ENCODE peak calls at places on chromosome 9, in six cellular contexts. One of them, this sample, is unnamed.

GRCh38 chr9:36431078-36431477 is 31.0 kb upstream of the RNF38 start:
- DNase-seq in SK-N-SH: no peak
- DNase-seq in HCT116: no peak
- DNase-seq in GM12878: no peak
- DNase-seq in H1: no peak
- DNase-seq in HepG2: no peak
- DNase-seq in this sample: no peak

GRCh38 chr9:134622896-134623407 is 18.7 kb upstream of the COL5A1 start:
- DNase-seq in SK-N-SH: no peak
- DNase-seq in GM12878: no peak
- DNase-seq in HCT116: no peak
- DNase-seq in H1: no peak
- DNase-seq in HepG2: no peak
- DNase-seq in this sample: no peak

GRCh38 chr9:36191290-36191645 is 547 bp downstream of the CLTA start:
- DNase-seq in H1: no peak
- DNase-seq in GM12878: no peak
- DNase-seq in SK-N-SH: no peak
- DNase-seq in HepG2: no peak
- DNase-seq in HCT116: no peak
- DNase-seq in this sample: no peak

GRCh38 chr9:130291474-130291873 is 25.9 kb downstream of the HMCN2 start:
- DNase-seq in H1: no peak
- DNase-seq in HepG2: no peak
- DNase-seq in HCT116: no peak
- DNase-seq in SK-N-SH: no peak
- DNase-seq in GM12878: no peak
- DNase-seq in this sample: no peak

GRCh38 chr9:116409659-116410058 is 256.1 kb downstream of the PAPPA start:
- DNase-seq in SK-N-SH: no peak
- DNase-seq in HepG2: no peak
- DNase-seq in HCT116: no peak
- DNase-seq in GM12878: no peak
- DNase-seq in H1: no peak
- DNase-seq in this sample: no peak

GRCh38 chr9:112754578-112754977 is 4.0 kb downstream of the SNX30 start:
- DNase-seq in H1: peak; percentile 23
- DNase-seq in HepG2: no peak
- DNase-seq in HCT116: peak; percentile 49
- DNase-seq in GM12878: no peak
- DNase-seq in SK-N-SH: no peak
- DNase-seq in this sample: no peak

GRCh38 chr9:25353783-25354182 is 324.5 kb downstream of the TUSC1 start:
- DNase-seq in HCT116: no peak
- DNase-seq in H1: no peak
- DNase-seq in GM12878: no peak
- DNase-seq in SK-N-SH: no peak
- DNase-seq in HepG2: no peak
- DNase-seq in this sample: no peak

GRCh38 chr9:68584110-68585033 is 43.7 kb upstream of the TMEM252 start:
- DNase-seq in HepG2: peak; percentile 79
- DNase-seq in SK-N-SH: peak; percentile 80
- DNase-seq in HCT116: peak; percentile 80
- DNase-seq in H1: peak; percentile 69
- DNase-seq in GM12878: peak; percentile 58
- DNase-seq in this sample: peak; percentile 92

GRCh38 chr9:131960805-131961495 is 118.7 kb downstream of the MED27 start:
- DNase-seq in HCT116: no peak
- DNase-seq in SK-N-SH: no peak
- DNase-seq in HepG2: no peak
- DNase-seq in H1: no peak
- DNase-seq in GM12878: no peak
- DNase-seq in this sample: no peak

GRCh38 chr9:2824054-2824453 is 19.8 kb downstream of the PUM3 start:
- DNase-seq in HepG2: no peak
- DNase-seq in HCT116: no peak
- DNase-seq in SK-N-SH: no peak
- DNase-seq in H1: no peak
- DNase-seq in GM12878: no peak
- DNase-seq in this sample: no peak

GRCh38 chr9:2826291-2826690 is 17.6 kb downstream of the PUM3 start:
- DNase-seq in H1: no peak
- DNase-seq in SK-N-SH: no peak
- DNase-seq in HCT116: no peak
- DNase-seq in GM12878: no peak
- DNase-seq in HepG2: no peak
- DNase-seq in this sample: no peak

GRCh38 chr9:2821855-2822254 is 22.0 kb downstream of the PUM3 start:
- DNase-seq in SK-N-SH: no peak
- DNase-seq in GM12878: no peak
- DNase-seq in HCT116: no peak
- DNase-seq in HepG2: no peak
- DNase-seq in H1: no peak
- DNase-seq in this sample: no peak

GRCh38 chr9:2819165-2819564 is 24.7 kb downstream of the PUM3 start:
- DNase-seq in HCT116: no peak
- DNase-seq in H1: no peak
- DNase-seq in SK-N-SH: no peak
- DNase-seq in HepG2: no peak
- DNase-seq in GM12878: no peak
- DNase-seq in this sample: no peak

GRCh38 chr9:2824564-2824963 is 19.3 kb downstream of the PUM3 start:
- DNase-seq in GM12878: no peak
- DNase-seq in SK-N-SH: peak; percentile 24
- DNase-seq in HepG2: no peak
- DNase-seq in HCT116: no peak
- DNase-seq in H1: no peak
- DNase-seq in this sample: no peak
- TF ChIP-seq CTCF in GM12878: no peak
- TF ChIP-seq CTCF in SK-N-SH: peak; percentile 26
- TF ChIP-seq CTCF in HepG2: peak; percentile 46
- TF ChIP-seq CTCF in HCT116: peak; percentile 52
- TF ChIP-seq CTCF in H1: peak; percentile 93
- TF ChIP-seq CTCF in this sample: no peak

GRCh38 chr9:4298255-4299005 is 1.4 kb downstream of the GLIS3 start:
- DNase-seq in GM12878: no peak
- DNase-seq in H1: no peak
- DNase-seq in HCT116: no peak
- DNase-seq in SK-N-SH: peak; percentile 44
- DNase-seq in HepG2: no peak
- DNase-seq in this sample: no peak
- TF ChIP-seq YY1 in GM12878: no peak
- TF ChIP-seq YY1 in H1: no peak
- TF ChIP-seq YY1 in HCT116: no peak
- TF ChIP-seq YY1 in SK-N-SH: no peak
- TF ChIP-seq YY1 in HepG2: no peak
- TF ChIP-seq YY1 in this sample: no peak

GRCh38 chr9:91195372-91196012 is 166.2 kb downstream of the AUH start:
- DNase-seq in H1: no peak
- DNase-seq in GM12878: no peak
- DNase-seq in HCT116: no peak
- DNase-seq in HepG2: peak; percentile 28
- DNase-seq in SK-N-SH: no peak
- DNase-seq in this sample: no peak

GRCh38 chr9:91198405-91198804 is 163.3 kb downstream of the AUH start:
- DNase-seq in HepG2: peak; percentile 36
- DNase-seq in SK-N-SH: no peak
- DNase-seq in H1: no peak
- DNase-seq in HCT116: no peak
- DNase-seq in GM12878: no peak
- DNase-seq in this sample: no peak

GRCh38 chr9:91196103-91196761 is 165.5 kb downstream of the AUH start:
- DNase-seq in HCT116: no peak
- DNase-seq in SK-N-SH: no peak
- DNase-seq in H1: no peak
- DNase-seq in HepG2: peak; percentile 65
- DNase-seq in GM12878: no peak
- DNase-seq in this sample: no peak

GRCh38 chr9:91199739-91200497 is 161.8 kb downstream of the AUH start:
- DNase-seq in HepG2: no peak
- DNase-seq in SK-N-SH: no peak
- DNase-seq in H1: no peak
- DNase-seq in HCT116: no peak
- DNase-seq in GM12878: no peak
- DNase-seq in this sample: peak; percentile 48

DNA sequence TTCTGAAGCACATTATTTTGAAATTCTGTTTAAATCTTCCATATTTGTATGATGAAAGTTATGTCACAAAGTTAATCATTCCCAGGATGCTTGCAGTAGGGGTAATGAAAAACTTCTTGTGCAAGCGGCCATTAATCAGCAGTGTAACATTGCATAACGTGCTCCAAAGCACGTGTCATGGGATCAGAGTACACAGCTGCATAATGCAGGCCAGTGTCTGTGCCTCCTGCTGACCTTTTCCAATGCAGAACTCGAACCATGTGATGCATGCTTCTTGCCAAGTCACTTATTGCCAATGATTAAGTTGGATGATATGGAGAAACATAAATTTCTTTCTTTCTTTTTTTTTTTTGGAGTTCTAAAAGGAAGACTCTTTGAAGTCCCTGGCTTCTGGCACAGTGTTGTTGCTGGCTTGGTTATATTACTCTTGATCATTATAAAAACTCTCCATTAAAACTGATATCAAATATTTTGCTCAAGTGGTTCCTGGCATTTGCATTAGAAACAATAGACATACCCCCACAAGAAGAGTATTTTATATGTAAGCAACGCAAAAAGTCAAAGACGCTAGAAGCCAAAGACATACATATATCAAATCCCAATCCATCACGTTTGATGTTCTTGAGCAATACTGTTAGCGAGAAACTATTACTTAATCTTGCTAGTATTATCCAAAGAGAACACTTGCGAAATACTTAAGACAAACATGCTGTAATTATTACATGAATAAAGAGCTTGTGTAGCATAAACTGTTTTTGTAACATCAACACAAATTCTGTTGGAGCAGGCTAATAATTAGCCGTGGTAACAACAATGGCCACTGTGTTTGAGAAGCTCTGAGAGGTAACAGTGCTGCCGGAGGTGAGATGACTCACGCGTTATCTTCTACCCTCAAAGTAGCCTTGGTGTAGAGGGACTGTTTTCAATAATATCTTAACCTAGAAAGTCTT is 164.2 kb downstream of the AUH start:
- DNase-seq in GM12878: no peak
- DNase-seq in H1: no peak
- DNase-seq in HepG2: peak; percentile 99
- DNase-seq in HCT116: peak; percentile 85
- DNase-seq in SK-N-SH: no peak
- DNase-seq in this sample: peak; percentile 47
- TF ChIP-seq CTCF in GM12878: no peak
- TF ChIP-seq CTCF in H1: no peak
- TF ChIP-seq CTCF in HepG2: no peak
- TF ChIP-seq CTCF in HCT116: no peak
- TF ChIP-seq CTCF in SK-N-SH: no peak
- TF ChIP-seq CTCF in this sample: no peak

DNA sequence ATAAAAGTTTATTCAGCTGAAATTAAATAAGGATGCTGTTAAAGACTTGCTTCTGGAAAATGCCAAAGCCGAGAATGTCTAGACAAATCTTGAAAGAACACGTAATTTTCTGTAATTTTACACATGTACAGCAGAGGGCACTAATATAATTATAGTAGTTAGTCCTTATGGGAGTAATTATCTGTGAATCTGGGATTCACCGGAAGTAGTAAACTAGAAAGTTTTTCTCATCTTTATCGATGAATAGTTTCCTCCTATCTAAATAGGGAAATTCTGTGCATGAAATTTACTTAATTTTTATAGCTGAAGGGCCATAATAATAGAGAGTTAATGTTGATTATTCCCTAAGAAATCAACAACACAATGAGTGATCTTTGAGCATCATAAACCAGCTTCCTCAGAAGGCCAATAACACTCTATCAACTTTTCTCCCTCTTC is 18.4 kb upstream of the CNTLN start:
- DNase-seq in SK-N-SH: peak; percentile 27
- DNase-seq in H1: no peak
- DNase-seq in HCT116: peak; percentile 19
- DNase-seq in GM12878: no peak
- DNase-seq in HepG2: peak; percentile 20
- DNase-seq in this sample: peak; percentile 6
- TF ChIP-seq YY1 in SK-N-SH: no peak
- TF ChIP-seq YY1 in H1: no peak
- TF ChIP-seq YY1 in HCT116: no peak
- TF ChIP-seq YY1 in GM12878: no peak
- TF ChIP-seq YY1 in HepG2: no peak
- TF ChIP-seq YY1 in this sample: no peak

DNA sequence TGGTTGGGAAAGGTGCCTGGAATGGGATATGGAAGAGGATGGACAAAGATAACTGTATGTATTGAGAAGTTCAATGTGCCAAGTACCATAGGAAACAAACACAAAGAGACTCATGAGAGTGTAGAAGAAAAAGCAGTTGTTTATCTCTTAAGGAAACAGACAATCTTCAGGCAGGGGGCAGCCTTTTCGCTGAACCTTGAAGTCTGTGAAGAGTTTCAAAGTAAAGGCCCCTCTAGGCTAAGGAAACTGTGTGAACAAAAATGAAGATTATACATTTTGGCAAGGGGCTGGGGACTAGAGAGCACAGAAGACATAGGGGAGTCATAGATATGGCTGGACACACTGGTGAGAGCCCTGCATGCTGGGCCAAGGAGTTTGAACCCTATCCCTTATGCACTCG is 27.5 kb upstream of the FRMPD1 start:
- DNase-seq in H1: no peak
- DNase-seq in HCT116: no peak
- DNase-seq in SK-N-SH: no peak
- DNase-seq in GM12878: no peak
- DNase-seq in HepG2: no peak
- DNase-seq in this sample: no peak
- TF ChIP-seq CTCF in H1: no peak
- TF ChIP-seq CTCF in HCT116: no peak
- TF ChIP-seq CTCF in SK-N-SH: no peak
- TF ChIP-seq CTCF in GM12878: no peak
- TF ChIP-seq CTCF in HepG2: no peak
- TF ChIP-seq CTCF in this sample: no peak

GRCh38 chr9:71001780-71002386 is 119.5 kb downstream of the TRPM3 start:
- DNase-seq in SK-N-SH: peak; percentile 3
- DNase-seq in GM12878: no peak
- DNase-seq in H1: peak; percentile 9
- DNase-seq in HepG2: peak; percentile 10
- DNase-seq in HCT116: peak; percentile 23
- DNase-seq in this sample: peak; percentile 7
- TF ChIP-seq YY1 in SK-N-SH: no peak
- TF ChIP-seq YY1 in GM12878: no peak
- TF ChIP-seq YY1 in H1: no peak
- TF ChIP-seq YY1 in HepG2: no peak
- TF ChIP-seq YY1 in HCT116: no peak
- TF ChIP-seq YY1 in this sample: no peak